ENCODE peak calls at places on chromosomes 1 and 21, in nine cellular contexts. O is fibroblast of lung, H is kidney, J is psoas muscle, N is body of pancreas, I is heart left ventricle, R is left ventricle myocardium inferior, K is suprapubic skin, U is astrocyte of the spinal cord. P is an unnamed sample.

GRCh38 chr1:24299901-24300300 is 19.3 kb upstream of the GRHL3 start:
- DNase-seq in N (no peak), H (no peak), U (no peak), R (no peak), J (no peak), K (no peak), I (no peak), O (no peak), P (no peak)

GRCh38 chr21:27393726-27394125 is 426.8 kb upstream of the ADAMTS5 start:
- DNase-seq in I (no peak), H (no peak), J (no peak), K (no peak), N (no peak), R (no peak), U (no peak), O (peak), P (no peak)

GRCh38 chr1:25003457-25004190 is 73.5 kb upstream of the RUNX3 start:
- DNase-seq in K (no peak), H (no peak), N (no peak), U (peak), I (no peak), J (no peak), O (no peak), R (no peak), P (no peak)

GRCh38 chr1:30616759-30617158 is 106.6 kb downstream of the MATN1 start:
- DNase-seq in U (no peak), J (no peak), O (no peak), N (no peak), H (no peak), I (no peak), R (no peak), K (no peak), P (peak)

GRCh38 chr1:219568728-219569127 is 44.2 kb downstream of the ZC3H11B start:
- DNase-seq in R (no peak), I (no peak), H (no peak), U (no peak), O (no peak), K (no peak), N (no peak), J (no peak), P (no peak)

GRCh38 chr1:62735491-62736171 is 47.4 kb upstream of the DOCK7 start:
- DNase-seq in R (no peak), U (peak), O (peak), K (no peak), J (no peak), N (no peak), H (no peak), I (no peak), P (no peak)

GRCh38 chr1:54564312-54565112 is 16.5 kb downstream of the ACOT11 start:
- DNase-seq in O (no peak), U (no peak), J (peak), H (peak), I (peak), N (peak), K (no peak), R (no peak), P (no peak)

GRCh38 chr1:203289281-203289981 is 15.9 kb upstream of the BTG2 start:
- DNase-seq in K (no peak), O (no peak), N (no peak), R (no peak), U (no peak), J (no peak), H (no peak), I (peak), P (no peak)

GRCh38 chr1:169696273-169697100 is 14.9 kb downstream of the SELL start:
- DNase-seq in H (no peak), O (no peak), K (no peak), I (no peak), R (no peak), J (no peak), U (no peak), N (no peak), P (no peak)
- H3K4me3 ChIP-seq in H (no peak), O (no peak), K (no peak), I (no peak), R (no peak), J (no peak), U (no peak), N (no peak), P (no peak)

GRCh38 chr21:36126166-36126565 is 8.7 kb upstream of the CBR3 start:
- DNase-seq in N (no peak), I (no peak), U (no peak), K (no peak), O (peak), H (no peak), R (no peak), J (no peak), P (no peak)

GRCh38 chr21:36124395-36124794 is 10.5 kb upstream of the CBR3 start:
- DNase-seq in N (no peak), J (no peak), U (no peak), R (no peak), K (no peak), H (no peak), O (no peak), I (no peak), P (no peak)

GRCh38 chr21:36127250-36127904 is 7.5 kb upstream of the CBR3 start:
- DNase-seq in U (no peak), H (no peak), K (no peak), N (no peak), R (no peak), J (no peak), O (no peak), I (no peak), P (no peak)

GRCh38 chr21:36126621-36127110 is 8.2 kb upstream of the CBR3 start:
- DNase-seq in H (no peak), I (no peak), J (no peak), O (no peak), R (no peak), U (no peak), N (no peak), K (no peak), P (no peak)

DNA sequence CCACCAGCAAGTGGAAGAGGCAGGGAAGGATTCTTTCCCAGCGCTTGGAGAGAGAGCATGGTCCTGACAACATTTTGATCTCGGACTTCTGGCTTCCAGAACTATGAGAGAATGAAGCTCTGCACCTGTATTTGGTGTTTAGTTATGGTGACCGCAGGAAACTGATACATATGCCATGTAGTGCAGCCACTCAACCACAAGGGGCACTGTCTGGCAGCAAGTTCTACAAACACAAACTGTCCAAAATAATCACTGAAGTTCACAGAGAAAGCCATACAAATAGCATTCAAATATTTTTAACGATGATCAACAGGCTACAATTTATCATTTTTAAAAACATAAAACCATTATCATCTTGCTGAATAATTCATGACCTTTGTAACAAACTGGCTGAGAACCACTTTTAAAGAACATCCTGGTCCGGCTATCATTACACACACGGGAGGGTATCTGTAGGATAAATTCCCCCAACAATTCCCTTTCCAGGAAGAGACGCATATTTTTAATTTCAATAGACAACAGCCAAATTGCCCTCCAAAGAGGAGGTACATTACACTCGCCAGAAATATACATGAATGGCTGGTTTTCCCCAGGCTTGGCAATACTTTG is 9.3 kb upstream of the CBR3 start:
- DNase-seq in I (peak), O (peak), H (no peak), J (peak), U (peak), R (peak), K (no peak), N (peak), P (no peak)
- TF ChIP-seq CTCF in I (peak), O (peak), H (peak), J (peak), U (peak), R (peak), K (peak), N (peak), P (peak)

GRCh38 chr1:204350265-204350664 is 9.5 kb downstream of the PLEKHA6 start:
- DNase-seq in N (no peak), R (no peak), K (no peak), O (no peak), I (no peak), H (no peak), J (no peak), U (no peak), P (no peak)
- H3K4me3 ChIP-seq in N (no peak), R (peak), K (no peak), O (peak), I (no peak), H (peak), J (no peak), U (no peak), P (peak)

GRCh38 chr1:91529856-91530255 is 29.2 kb downstream of the CDC7 start:
- DNase-seq in I (no peak), K (no peak), O (peak), J (no peak), R (no peak), H (no peak), U (peak), N (no peak), P (no peak)
- TF ChIP-seq CTCF in I (peak), K (no peak), O (no peak), J (no peak), R (peak), H (peak), U (peak), N (no peak), P (no peak)

GRCh38 chr1:155082301-155082940 is 3.8 kb downstream of the EFNA3 start:
- DNase-seq in I (no peak), H (peak), U (no peak), R (no peak), O (no peak), J (no peak), K (no peak), N (no peak), P (no peak)
- H3K4me3 ChIP-seq in I (peak), H (no peak), U (no peak), R (peak), O (no peak), J (peak), K (peak), N (no peak), P (peak)

GRCh38 chr1:107785506-107786213 is 179.3 kb downstream of the VAV3 start:
- DNase-seq in H (no peak), J (no peak), K (no peak), U (no peak), R (no peak), N (no peak), I (no peak), O (no peak), P (no peak)

GRCh38 chr1:107788189-107788588 is 176.8 kb downstream of the VAV3 start:
- DNase-seq in I (no peak), O (no peak), U (no peak), H (no peak), K (no peak), J (no peak), R (no peak), N (no peak), P (no peak)

GRCh38 chr1:107786214-107786842 is 178.7 kb downstream of the VAV3 start:
- DNase-seq in J (no peak), R (no peak), U (no peak), N (no peak), H (no peak), O (no peak), K (no peak), I (no peak), P (no peak)

GRCh38 chr1:107789817-107790609 is 175.0 kb downstream of the VAV3 start:
- DNase-seq in R (no peak), I (no peak), O (no peak), N (no peak), K (no peak), U (no peak), H (no peak), J (no peak), P (no peak)

DNA sequence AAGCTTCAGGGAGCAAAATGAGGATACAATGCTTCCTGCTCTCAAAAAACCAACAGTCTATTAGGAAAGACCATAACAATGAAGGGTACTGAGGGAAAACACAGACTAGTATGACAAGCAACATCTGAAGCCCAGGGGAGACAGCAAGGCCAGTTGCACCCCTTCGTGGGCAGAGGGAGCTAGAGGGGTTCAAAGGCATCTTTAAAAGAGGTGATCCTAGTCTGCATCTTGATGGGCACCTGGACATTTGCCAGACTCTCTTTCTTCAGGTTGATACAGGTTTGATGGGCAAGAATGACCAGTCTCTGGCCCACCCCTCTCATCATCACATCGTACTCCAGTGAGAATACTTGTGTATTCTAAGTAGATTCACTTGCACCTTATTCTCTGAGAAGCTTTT is 177.7 kb downstream of the VAV3 start:
- DNase-seq in I (no peak), K (no peak), O (no peak), N (peak), J (no peak), U (no peak), H (no peak), R (no peak), P (no peak)
- TF ChIP-seq CTCF in I (no peak), K (no peak), O (no peak), N (no peak), J (no peak), U (no peak), H (no peak), R (no peak), P (no peak)

GRCh38 chr1:8461341-8462110 is 143.6 kb downstream of the SLC45A1 start:
- DNase-seq in R (no peak), O (no peak), N (no peak), U (no peak), I (no peak), H (no peak), J (no peak), K (no peak), P (no peak)
- H3K4me3 ChIP-seq in R (no peak), O (no peak), N (no peak), U (no peak), I (no peak), H (no peak), J (no peak), K (no peak), P (no peak)

GRCh38 chr1:6447818-6448748 is 17.9 kb downstream of the TNFRSF25 start:
- DNase-seq in I (no peak), H (no peak), J (no peak), O (no peak), R (no peak), K (no peak), N (peak), U (no peak), P (no peak)
- TF ChIP-seq CTCF in I (no peak), H (no peak), J (no peak), O (no peak), R (no peak), K (no peak), N (no peak), U (no peak), P (no peak)

P was measured in coronary artery.